ENCODE peak calls at places on chromosomes 5 and 9, in six cellular contexts. F is left colon, G is OCI-LY7, K is GM10248, S is astrocyte, L is chondrocyte. X is an unnamed sample.

GRCh38 chr9:14780251-14780650 is 57.7 kb upstream of the CER1 start:
- DNase-seq in G (no peak), S (no peak), K (no peak), F (no peak), L (no peak), X (no peak)

GRCh38 chr5:126867237-126867636 is 90.3 kb downstream of the LMNB1 start:
- DNase-seq in G (no peak), K (no peak), L (no peak), F (no peak), S (no peak), X (no peak)

GRCh38 chr5:126848253-126848652 is 71.3 kb downstream of the LMNB1 start:
- DNase-seq in F (no peak), L (no peak), S (no peak), G (no peak), K (no peak), X (no peak)

GRCh38 chr5:72245517-72246238 is 74.4 kb downstream of the MRPS27 start:
- DNase-seq in G (no peak), K (no peak), L (no peak), F (no peak), S (no peak), X (peak)

GRCh38 chr5:133709074-133709676 is 96.8 kb upstream of the FSTL4 start:
- DNase-seq in G (no peak), L (no peak), K (no peak), F (no peak), S (no peak), X (no peak)

GRCh38 chr5:79035237-79035636 is 34.2 kb downstream of the DMGDH start:
- DNase-seq in G (no peak), K (no peak), S (no peak), L (no peak), F (no peak), X (no peak)

GRCh38 chr5:145068696-145069095 is 766.4 kb downstream of the PRELID2 start:
- DNase-seq in S (no peak), G (no peak), F (no peak), L (no peak), K (no peak), X (no peak)

GRCh38 chr9:93260290-93261066 is 76.5 kb downstream of the WNK2 start:
- DNase-seq in G (no peak), L (no peak), F (no peak), K (no peak), S (no peak), X (no peak)